ENCODE peak calls at places on chromosomes 13 and 19, in five cellular contexts. One of them, this sample, is unnamed.
A peak's percentile ranks its signal among the peaks of the same experiment; 100 is the strongest.

GRCh38 chr13:100039740-100040139 is 49.2 kb upstream of the PCCA start:
- DNase-seq in NCI-H1048: no peak
- DNase-seq in naive thymus-derived CD4-positive, alpha-beta T cell: no peak
- DNase-seq in WTC11: no peak
- DNase-seq in body of pancreas: no peak
- DNase-seq in this sample: no peak

GRCh38 chr13:46197299-46197975 is 14.3 kb upstream of the LRRC63 start:
- DNase-seq in NCI-H1048: no peak
- DNase-seq in naive thymus-derived CD4-positive, alpha-beta T cell: no peak
- DNase-seq in WTC11: no peak
- DNase-seq in body of pancreas: no peak
- DNase-seq in this sample: no peak

GRCh38 chr13:112859817-112860190 is 109.2 kb upstream of the MCF2L start:
- DNase-seq in NCI-H1048: no peak
- DNase-seq in naive thymus-derived CD4-positive, alpha-beta T cell: no peak
- DNase-seq in WTC11: no peak
- DNase-seq in body of pancreas: no peak
- DNase-seq in this sample: no peak

GRCh38 chr13:85597790-85598500 is 201.3 kb downstream of the SLITRK6 start:
- DNase-seq in NCI-H1048: no peak
- DNase-seq in naive thymus-derived CD4-positive, alpha-beta T cell: no peak
- DNase-seq in WTC11: no peak
- DNase-seq in body of pancreas: no peak
- DNase-seq in this sample: no peak

GRCh38 chr19:58228584-58229254 is at the start of gene ZNF544:
- DNase-seq in NCI-H1048: peak; percentile 60
- DNase-seq in naive thymus-derived CD4-positive, alpha-beta T cell: peak; percentile 25
- DNase-seq in WTC11: peak; percentile 81
- DNase-seq in body of pancreas: peak; percentile 83
- DNase-seq in this sample: peak; percentile 82

GRCh38 chr19:11174336-11174735 is 18.8 kb upstream of the SPC24 start:
- DNase-seq in NCI-H1048: no peak
- DNase-seq in naive thymus-derived CD4-positive, alpha-beta T cell: no peak
- DNase-seq in WTC11: no peak
- DNase-seq in body of pancreas: no peak
- DNase-seq in this sample: no peak

GRCh38 chr13:37870895-37871550 is 1.5 kb upstream of the TRPC4 start:
- DNase-seq in NCI-H1048: no peak
- DNase-seq in naive thymus-derived CD4-positive, alpha-beta T cell: no peak
- DNase-seq in WTC11: peak; percentile 17
- DNase-seq in body of pancreas: no peak
- DNase-seq in this sample: peak; percentile 61

GRCh38 chr13:87884874-87885273 is 213.7 kb downstream of the SLITRK5 start:
- DNase-seq in NCI-H1048: no peak
- DNase-seq in naive thymus-derived CD4-positive, alpha-beta T cell: no peak
- DNase-seq in WTC11: no peak
- DNase-seq in body of pancreas: no peak
- DNase-seq in this sample: peak; percentile 43

GRCh38 chr19:41939861-41940442 is 11.7 kb upstream of the ERFL start:
- DNase-seq in NCI-H1048: no peak
- DNase-seq in naive thymus-derived CD4-positive, alpha-beta T cell: peak; percentile 35
- DNase-seq in WTC11: peak; percentile 46
- DNase-seq in body of pancreas: peak; percentile 26
- DNase-seq in this sample: peak; percentile 62

GRCh38 chr13:38803566-38803965 is 116.7 kb downstream of the FREM2 start:
- DNase-seq in NCI-H1048: no peak
- DNase-seq in naive thymus-derived CD4-positive, alpha-beta T cell: no peak
- DNase-seq in WTC11: no peak
- DNase-seq in body of pancreas: no peak
- DNase-seq in this sample: peak; percentile 18

GRCh38 chr13:68173111-68173510 is 943.0 kb upstream of the PCDH9 start:
- DNase-seq in NCI-H1048: no peak
- DNase-seq in naive thymus-derived CD4-positive, alpha-beta T cell: no peak
- DNase-seq in WTC11: no peak
- DNase-seq in body of pancreas: no peak
- DNase-seq in this sample: no peak

GRCh38 chr19:31096047-31096446 is 253.2 kb downstream of the TSHZ3 start:
- DNase-seq in NCI-H1048: no peak
- DNase-seq in naive thymus-derived CD4-positive, alpha-beta T cell: no peak
- DNase-seq in WTC11: peak; percentile 32
- DNase-seq in body of pancreas: no peak
- DNase-seq in this sample: peak; percentile 14

GRCh38 chr19:43471091-43471490 is 5.7 kb upstream of the LYPD3 start:
- DNase-seq in NCI-H1048: no peak
- DNase-seq in naive thymus-derived CD4-positive, alpha-beta T cell: no peak
- DNase-seq in WTC11: no peak
- DNase-seq in body of pancreas: no peak
- DNase-seq in this sample: no peak

GRCh38 chr19:14347999-14348889 is 33.0 kb upstream of the ADGRE5 start:
- DNase-seq in NCI-H1048: no peak
- DNase-seq in naive thymus-derived CD4-positive, alpha-beta T cell: peak; percentile 43
- DNase-seq in WTC11: peak; percentile 80
- DNase-seq in body of pancreas: peak; percentile 67
- DNase-seq in this sample: peak; percentile 79

GRCh38 chr13:51731759-51732158 is 72.2 kb downstream of the DHRS12 start:
- DNase-seq in NCI-H1048: no peak
- DNase-seq in naive thymus-derived CD4-positive, alpha-beta T cell: no peak
- DNase-seq in WTC11: no peak
- DNase-seq in body of pancreas: no peak
- DNase-seq in this sample: no peak

GRCh38 chr19:38451036-38451435 is 17.5 kb downstream of the RYR1 start:
- DNase-seq in NCI-H1048: no peak
- DNase-seq in naive thymus-derived CD4-positive, alpha-beta T cell: no peak
- DNase-seq in WTC11: no peak
- DNase-seq in body of pancreas: no peak
- DNase-seq in this sample: no peak

GRCh38 chr19:16876904-16877361 is 11.9 kb upstream of the F2RL3 start:
- DNase-seq in NCI-H1048: no peak
- DNase-seq in naive thymus-derived CD4-positive, alpha-beta T cell: no peak
- DNase-seq in WTC11: no peak
- DNase-seq in body of pancreas: no peak
- DNase-seq in this sample: no peak

GRCh38 chr19:28350037-28350436 is 862.9 kb downstream of the UQCRFS1 start:
- DNase-seq in NCI-H1048: no peak
- DNase-seq in naive thymus-derived CD4-positive, alpha-beta T cell: no peak
- DNase-seq in WTC11: no peak
- DNase-seq in body of pancreas: no peak
- DNase-seq in this sample: no peak

GRCh38 chr13:109196896-109197295 is 567.5 kb downstream of the MYO16 start:
- DNase-seq in NCI-H1048: no peak
- DNase-seq in naive thymus-derived CD4-positive, alpha-beta T cell: no peak
- DNase-seq in WTC11: peak; percentile 61
- DNase-seq in body of pancreas: no peak
- DNase-seq in this sample: peak; percentile 67

GRCh38 chr19:42846597-42846996 is 32.9 kb downstream of the PSG1 start:
- DNase-seq in NCI-H1048: no peak
- DNase-seq in naive thymus-derived CD4-positive, alpha-beta T cell: no peak
- DNase-seq in WTC11: no peak
- DNase-seq in body of pancreas: no peak
- DNase-seq in this sample: no peak

GRCh38 chr19:3450796-3451411 is 29.4 kb downstream of the SMIM24 start:
- DNase-seq in NCI-H1048: no peak
- DNase-seq in naive thymus-derived CD4-positive, alpha-beta T cell: no peak
- DNase-seq in WTC11: no peak
- DNase-seq in body of pancreas: no peak
- DNase-seq in this sample: no peak

GRCh38 chr13:48009298-48009697 is 8.2 kb upstream of the SUCLA2 start:
- DNase-seq in NCI-H1048: no peak
- DNase-seq in naive thymus-derived CD4-positive, alpha-beta T cell: no peak
- DNase-seq in WTC11: no peak
- DNase-seq in body of pancreas: no peak
- DNase-seq in this sample: no peak

GRCh38 chr13:80840313-80840976 is 499.5 kb upstream of the SPRY2 start:
- DNase-seq in NCI-H1048: no peak
- DNase-seq in naive thymus-derived CD4-positive, alpha-beta T cell: no peak
- DNase-seq in WTC11: no peak
- DNase-seq in body of pancreas: no peak
- DNase-seq in this sample: peak; percentile 56

GRCh38 chr19:2604747-2605329 is 97.7 kb downstream of the GNG7 start:
- DNase-seq in NCI-H1048: no peak
- DNase-seq in naive thymus-derived CD4-positive, alpha-beta T cell: no peak
- DNase-seq in WTC11: no peak
- DNase-seq in body of pancreas: no peak
- DNase-seq in this sample: no peak

GRCh38 chr19:31586282-31586681 is 237.0 kb upstream of the TSHZ3 start:
- DNase-seq in NCI-H1048: no peak
- DNase-seq in naive thymus-derived CD4-positive, alpha-beta T cell: no peak
- DNase-seq in WTC11: no peak
- DNase-seq in body of pancreas: no peak
- DNase-seq in this sample: no peak

GRCh38 chr19:42198676-42199439 is 18.6 kb downstream of the DEDD2 start:
- DNase-seq in NCI-H1048: no peak
- DNase-seq in naive thymus-derived CD4-positive, alpha-beta T cell: peak; percentile 79
- DNase-seq in WTC11: no peak
- DNase-seq in body of pancreas: no peak
- DNase-seq in this sample: no peak

GRCh38 chr19:49064768-49065611 is at the start of gene NTF4:
- DNase-seq in NCI-H1048: no peak
- DNase-seq in naive thymus-derived CD4-positive, alpha-beta T cell: no peak
- DNase-seq in WTC11: peak; percentile 78
- DNase-seq in body of pancreas: peak; percentile 52
- DNase-seq in this sample: peak; percentile 88

GRCh38 chr19:9406798-9407352 is 28.5 kb downstream of the ZNF266 start:
- DNase-seq in NCI-H1048: no peak
- DNase-seq in naive thymus-derived CD4-positive, alpha-beta T cell: peak; percentile 18
- DNase-seq in WTC11: peak; percentile 65
- DNase-seq in body of pancreas: peak; percentile 76
- DNase-seq in this sample: no peak

GRCh38 chr13:26058704-26059103 is 6.9 kb upstream of the SHISA2 start:
- DNase-seq in NCI-H1048: no peak
- DNase-seq in naive thymus-derived CD4-positive, alpha-beta T cell: no peak
- DNase-seq in WTC11: no peak
- DNase-seq in body of pancreas: no peak
- DNase-seq in this sample: no peak

GRCh38 chr19:54162241-54162805 is 2.8 kb upstream of the LENG1 start:
- DNase-seq in NCI-H1048: peak; percentile 43
- DNase-seq in naive thymus-derived CD4-positive, alpha-beta T cell: peak; percentile 77
- DNase-seq in WTC11: peak; percentile 87
- DNase-seq in body of pancreas: peak; percentile 95
- DNase-seq in this sample: peak; percentile 83

GRCh38 chr13:77698211-77699058 is 948 bp downstream of the SLAIN1 start:
- DNase-seq in NCI-H1048: no peak
- DNase-seq in naive thymus-derived CD4-positive, alpha-beta T cell: peak; percentile 67
- DNase-seq in WTC11: peak; percentile 55
- DNase-seq in body of pancreas: peak; percentile 50
- DNase-seq in this sample: peak; percentile 73

GRCh38 chr13:38341149-38341692 is 8.4 kb upstream of the UFM1 start:
- DNase-seq in NCI-H1048: no peak
- DNase-seq in naive thymus-derived CD4-positive, alpha-beta T cell: no peak
- DNase-seq in WTC11: no peak
- DNase-seq in body of pancreas: no peak
- DNase-seq in this sample: no peak

GRCh38 chr13:109840201-109840892 is 54.0 kb upstream of the IRS2 start:
- DNase-seq in NCI-H1048: no peak
- DNase-seq in naive thymus-derived CD4-positive, alpha-beta T cell: no peak
- DNase-seq in WTC11: no peak
- DNase-seq in body of pancreas: no peak
- DNase-seq in this sample: peak; percentile 72

GRCh38 chr19:14030997-14031718 is 404 bp upstream of the IL27RA start:
- DNase-seq in NCI-H1048: no peak
- DNase-seq in naive thymus-derived CD4-positive, alpha-beta T cell: peak; percentile 88
- DNase-seq in WTC11: no peak
- DNase-seq in body of pancreas: no peak
- DNase-seq in this sample: no peak

GRCh38 chr19:8005534-8006256 is at the start of gene ELAVL1:
- DNase-seq in NCI-H1048: peak; percentile 81
- DNase-seq in naive thymus-derived CD4-positive, alpha-beta T cell: peak; percentile 82
- DNase-seq in WTC11: peak; percentile 90
- DNase-seq in body of pancreas: peak; percentile 93
- DNase-seq in this sample: peak; percentile 98

GRCh38 chr13:49315036-49315565 is 67.4 kb downstream of the CDADC1 start:
- DNase-seq in NCI-H1048: no peak
- DNase-seq in naive thymus-derived CD4-positive, alpha-beta T cell: no peak
- DNase-seq in WTC11: no peak
- DNase-seq in body of pancreas: no peak
- DNase-seq in this sample: no peak

GRCh38 chr13:110916671-110917142 is 1.8 kb upstream of the ANKRD10 start:
- DNase-seq in NCI-H1048: no peak
- DNase-seq in naive thymus-derived CD4-positive, alpha-beta T cell: no peak
- DNase-seq in WTC11: no peak
- DNase-seq in body of pancreas: no peak
- DNase-seq in this sample: no peak

This sample was measured in neural progenitor cell.